ENCODE peak calls at places on chromosomes 4 and X, in seven cellular contexts. P is Panc1; C is naive thymus-derived CD4-positive, alpha-beta T cell; B is fibroblast of lung; K is CD8-positive, alpha-beta memory T cell; J is iPS DF 6.9; D is transverse colon. O is an unnamed sample.

GRCh38 chr4:21948347-21949072 is at the start of gene KCNIP4:
- DNase-seq in P (no peak), D (peak; percentile 10), B (peak; percentile 27), C (no peak), J (no peak), K (no peak), O (no peak)

GRCh38 chr4:186810613-186811150 is 87.0 kb upstream of the FAT1 start:
- DNase-seq in J (no peak), K (no peak), D (no peak), B (no peak), C (no peak), P (no peak), O (no peak)

GRCh38 chr4:165428957-165429356 is 50.1 kb downstream of the CPE start:
- DNase-seq in P (no peak), K (no peak), B (no peak), C (no peak), D (no peak), J (no peak), O (no peak)

GRCh38 chrX:136665258-136665900 is 17.4 kb downstream of the CD40LG start:
- DNase-seq in K (no peak), P (no peak), B (no peak), J (no peak), C (no peak), D (no peak), O (no peak)

GRCh38 chr4:177302371-177303100 is 7.1 kb upstream of the NEIL3 start:
- DNase-seq in B (peak; percentile 28), K (no peak), P (no peak), J (no peak), D (no peak), C (no peak), O (no peak)

GRCh38 chrX:105323951-105324350 is 103.5 kb upstream of the TEX13A start:
- DNase-seq in P (no peak), J (no peak), K (no peak), D (no peak), B (peak; percentile 72), C (no peak), O (no peak)

GRCh38 chrX:150935466-150935865 is 37.0 kb upstream of the CD99L2 start:
- DNase-seq in K (no peak), B (peak; percentile 4), P (no peak), C (no peak), J (no peak), D (no peak), O (no peak)

GRCh38 chrX:76183289-76184057 is 10.6 kb downstream of the PBDC1 start:
- DNase-seq in P (no peak), J (no peak), K (no peak), D (no peak), C (no peak), B (peak; percentile 93), O (no peak)

GRCh38 chrX:153430796-153431195 is 15.1 kb downstream of the TREX2 start:
- DNase-seq in J (no peak), C (no peak), D (no peak), P (no peak), K (no peak), B (no peak), O (no peak)

GRCh38 chr4:40264995-40265909 is 68.4 kb downstream of the RHOH start:
- DNase-seq in J (no peak), K (peak; percentile 38), P (no peak), C (peak; percentile 43), B (peak; percentile 40), D (peak; percentile 63), O (no peak)

GRCh38 chr4:113832795-113833194 is 71.3 kb upstream of the CAMK2D start:
- DNase-seq in J (no peak), B (no peak), C (no peak), P (no peak), D (no peak), K (no peak), O (no peak)

GRCh38 chrX:121365572-121366161 is 318.3 kb downstream of the GLUD2 start:
- DNase-seq in C (no peak), J (no peak), P (no peak), B (no peak), D (peak; percentile 31), K (no peak), O (no peak)

GRCh38 chr4:25875281-25875745 is 12.5 kb upstream of the SEL1L3 start:
- DNase-seq in P (no peak), B (no peak), J (no peak), K (no peak), D (peak; percentile 40), C (no peak), O (no peak)

GRCh38 chr4:128707864-128708263 is 101.6 kb upstream of the JADE1 start:
- DNase-seq in C (no peak), P (no peak), B (peak; percentile 44), K (no peak), J (no peak), D (no peak), O (no peak)

GRCh38 chrX:100659431-100660137 is 15.6 kb downstream of the SRPX2 start:
- DNase-seq in C (no peak), K (no peak), B (peak; percentile 30), D (peak; percentile 28), P (no peak), J (no peak), O (peak; percentile 20)

GRCh38 chrX:32118832-32119231 is 1047.0 kb upstream of the FTHL17 start:
- DNase-seq in B (no peak), C (no peak), J (no peak), D (no peak), K (no peak), P (no peak), O (no peak)

GRCh38 chrX:31012509-31013025 is 59.3 kb downstream of the FTHL17 start:
- DNase-seq in J (no peak), B (no peak), K (no peak), D (no peak), P (no peak), C (no peak), O (no peak)

GRCh38 chr4:139599594-139600374 is 43.8 kb upstream of the SETD7 start:
- DNase-seq in P (peak; percentile 67), B (peak; percentile 37), K (no peak), J (no peak), D (no peak), C (no peak), O (no peak)

GRCh38 chr4:148447672-148448071 is 5.5 kb upstream of the NR3C2 start:
- DNase-seq in C (peak; percentile 39), K (no peak), P (no peak), D (no peak), J (no peak), B (no peak), O (no peak)

GRCh38 chr4:153603258-153603657 is 80.8 kb upstream of the TLR2 start:
- DNase-seq in C (no peak), D (no peak), J (no peak), K (no peak), P (no peak), B (no peak), O (no peak)

GRCh38 chr4:153603835-153604234 is 80.2 kb upstream of the TLR2 start:
- DNase-seq in P (no peak), C (no peak), K (no peak), J (no peak), B (no peak), D (no peak), O (no peak)

GRCh38 chr4:153602758-153603157 is 81.3 kb upstream of the TLR2 start:
- DNase-seq in J (no peak), K (no peak), P (no peak), C (no peak), D (no peak), B (no peak), O (no peak)
- H3K36me3 ChIP-seq in J (peaks cover 16% of the 10 kb centered on the region), K (peaks cover 65% of the 10 kb centered on the region), P (no peaks in the 10 kb centered on the region), C (peaks cover 32% of the 10 kb centered on the region), D (no peaks in the 10 kb centered on the region), B (peaks cover 2% of the 10 kb centered on the region), O (peaks cover 54% of the 10 kb centered on the region)

GRCh38 chrX:44344194-44344593 is 722 bp upstream of the EFHC2 start:
- DNase-seq in P (no peak), K (peak; percentile 54), D (peak; percentile 38), J (no peak), C (peak; percentile 57), B (no peak), O (no peak)

GRCh38 chrX:44343412-44343942 is at the start of gene EFHC2:
- DNase-seq in P (no peak), C (peak; percentile 40), D (peak; percentile 28), B (peak; percentile 6), J (no peak), K (peak; percentile 43), O (no peak)

GRCh38 chrX:44342866-44343265 is 606 bp downstream of the EFHC2 start:
- DNase-seq in B (no peak), J (no peak), K (no peak), C (no peak), D (no peak), P (no peak), O (no peak)

DNA sequence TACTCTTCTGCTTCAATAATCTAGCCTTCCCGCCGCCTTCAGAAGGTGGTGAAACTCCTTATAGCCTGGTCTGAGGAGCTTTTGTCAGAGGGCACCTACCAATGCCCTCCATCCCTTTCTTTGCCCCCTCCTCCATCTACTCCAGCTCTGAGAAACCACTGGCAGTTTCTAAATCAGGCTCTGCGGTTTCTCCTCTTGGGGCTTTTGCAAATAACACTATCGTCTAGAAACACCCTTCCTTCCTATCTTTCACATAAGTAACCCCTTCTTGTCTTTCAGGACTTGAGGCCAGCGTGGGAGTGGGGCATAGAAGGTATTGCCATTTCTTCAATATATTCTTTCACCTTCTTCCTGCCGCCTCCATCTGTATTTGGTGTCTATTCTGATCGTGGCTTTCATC is 1.2 kb upstream of the EFHC2 start:
- DNase-seq in J (no peak), D (no peak), K (no peak), P (no peak), C (peak; percentile 18), B (no peak), O (no peak)
- H3K27ac ChIP-seq in J (no peak overlapping the region), D (no peak overlapping the region), K (peak overlapping the region; percentile 81), P (no peak overlapping the region), C (peak overlapping the region; percentile 84), B (no peak overlapping the region), O (no peak overlapping the region)

GRCh38 chr4:87092389-87093141 is 127.9 kb downstream of the KLHL8 start:
- DNase-seq in B (peak; percentile 82), D (peak; percentile 77), P (no peak), K (no peak), J (no peak), C (no peak), O (no peak)
- H3K4me1 ChIP-seq in B (no peaks in the 10 kb centered on the region), D (peaks cover 6% of the 10 kb centered on the region), P (peaks cover 3% of the 10 kb centered on the region), K (peaks cover 4% of the 10 kb centered on the region), J (no peaks in the 10 kb centered on the region), C (no peaks in the 10 kb centered on the region), O (peaks cover 43% of the 10 kb centered on the region)

DNA sequence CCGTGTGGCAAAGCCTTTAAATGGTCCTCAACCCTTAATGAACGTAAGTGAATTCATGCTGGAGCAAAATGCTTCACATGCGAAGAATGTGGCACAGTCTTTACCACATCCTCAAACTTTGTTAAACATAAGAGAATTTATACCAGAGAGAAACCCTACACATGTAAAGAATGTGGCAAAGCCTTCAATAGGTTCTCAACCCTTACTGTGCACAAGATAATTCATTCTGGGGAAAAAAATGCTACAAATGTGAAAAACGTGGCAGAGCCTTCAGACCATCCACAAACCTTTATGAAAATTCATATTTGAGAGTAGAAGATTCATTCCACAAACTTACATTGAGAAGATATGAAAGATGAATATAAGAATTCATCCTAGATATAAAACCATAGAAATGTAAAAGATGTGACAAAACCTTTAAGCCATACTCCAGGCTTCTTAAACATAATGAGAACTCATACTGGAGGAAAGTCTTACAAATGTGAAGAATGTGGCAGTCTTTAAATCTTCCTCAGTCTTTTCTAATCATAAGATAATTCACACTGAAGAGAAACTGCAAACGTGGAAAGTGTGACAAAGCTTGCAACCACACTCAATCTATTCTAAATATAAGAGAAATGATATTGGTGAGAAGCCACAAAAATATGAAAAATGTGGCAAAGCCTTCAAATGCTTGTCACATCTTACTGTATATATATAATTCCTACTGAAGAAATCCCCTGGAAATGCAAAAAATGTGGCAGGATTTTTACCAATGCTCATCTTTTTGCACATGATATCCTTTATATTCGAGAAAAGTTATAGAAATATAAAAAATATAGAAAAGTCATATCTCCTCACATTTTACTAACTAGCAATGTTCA is 36.9 kb downstream of the ZNF141 start:
- DNase-seq in J (no peak), C (no peak), P (no peak), D (no peak), B (peak; percentile 2), K (no peak), O (no peak)
- H3K36me3 ChIP-seq in J (peaks cover 18% of the 10 kb centered on the region), C (peaks cover 13% of the 10 kb centered on the region), P (no peaks in the 10 kb centered on the region), D (peaks cover 15% of the 10 kb centered on the region), B (no peaks in the 10 kb centered on the region), K (peaks cover 20% of the 10 kb centered on the region), O (peaks cover 8% of the 10 kb centered on the region)

O was measured in vagina.